ENCODE peak calls at places on chromosome 17, in six cellular contexts. J is breast epithelium, C is GM12865, R is brain microvascular endothelial cell, V is heart left ventricle, D is tibial nerve. Y is an unnamed sample.
A peak's percentile ranks its signal among the peaks of the same experiment; 100 is the strongest.

GRCh38 chr17:71118039-71118438 is 948.7 kb downstream of the KCNJ2 start:
- DNase-seq in J (no peak), C (peak; percentile 2), R (no peak), V (no peak), D (no peak), Y (no peak)

GRCh38 chr17:56269509-56269908 is 116.2 kb downstream of the ANKFN1 start:
- DNase-seq in J (no peak), C (no peak), R (no peak), V (no peak), D (no peak), Y (no peak)

GRCh38 chr17:65050438-65050837 is 6.1 kb downstream of the GNA13 start:
- DNase-seq in J (no peak), C (no peak), R (no peak), V (no peak), D (no peak), Y (no peak)

GRCh38 chr17:19370493-19370960 is 7.8 kb upstream of the MAPK7 start:
- DNase-seq in J (peak; percentile 48), C (peak; percentile 78), R (no peak), V (peak; percentile 83), D (no peak), Y (no peak)

GRCh38 chr17:71709271-71709670 is 411.5 kb upstream of the SOX9 start:
- DNase-seq in J (no peak), C (no peak), R (no peak), V (no peak), D (no peak), Y (no peak)

GRCh38 chr17:40528692-40529417 is 27.4 kb upstream of the TNS4 start:
- DNase-seq in J (peak; percentile 5), C (no peak), R (no peak), V (no peak), D (no peak), Y (no peak)

GRCh38 chr17:68204736-68205135 is 43.1 kb upstream of the AMZ2 start:
- DNase-seq in J (no peak), C (no peak), R (no peak), V (no peak), D (no peak), Y (no peak)

GRCh38 chr17:31559647-31560501 is 168.4 kb downstream of the RAB11FIP4 start:
- DNase-seq in J (peak; percentile 56), C (no peak), R (peak; percentile 9), V (no peak), D (no peak), Y (no peak)

GRCh38 chr17:17971431-17972125 is 622 bp downstream of the TOM1L2 start:
- DNase-seq in J (no peak), C (peak; percentile 10), R (no peak), V (peak; percentile 69), D (peak; percentile 13), Y (no peak)

GRCh38 chr17:60863892-60864673 is 186.4 kb downstream of the BCAS3 start:
- DNase-seq in J (no peak), C (peak; percentile 34), R (no peak), V (no peak), D (no peak), Y (no peak)

GRCh38 chr17:4477286-4477791 is 21.3 kb upstream of the SPNS2 start:
- DNase-seq in J (no peak), C (no peak), R (no peak), V (no peak), D (no peak), Y (no peak)

GRCh38 chr17:81396278-81396721 is 1.0 kb downstream of the BAHCC1 start:
- DNase-seq in J (no peak), C (no peak), R (no peak), V (no peak), D (no peak), Y (no peak)

GRCh38 chr17:81398170-81398854 is 3.1 kb downstream of the BAHCC1 start:
- DNase-seq in J (no peak), C (no peak), R (no peak), V (peak; percentile 61), D (no peak), Y (no peak)

GRCh38 chr17:81398855-81399451 is 3.7 kb downstream of the BAHCC1 start:
- DNase-seq in J (no peak), C (no peak), R (no peak), V (no peak), D (no peak), Y (no peak)

GRCh38 chr17:81396722-81397313 is 1.6 kb downstream of the BAHCC1 start:
- DNase-seq in J (no peak), C (no peak), R (no peak), V (peak; percentile 68), D (no peak), Y (no peak)

GRCh38 chr17:81397314-81398169 is 2.3 kb downstream of the BAHCC1 start:
- DNase-seq in J (no peak), C (no peak), R (no peak), V (no peak), D (no peak), Y (no peak)
- TF ChIP-seq CTCF in J (peak; percentile 24), C (no peak), R (peak; percentile 31), V (no peak), D (peak; percentile 50), Y (no peak)

GRCh38 chr17:58488428-58488890 is 251 bp upstream of the HSF5 start:
- DNase-seq in J (no peak), C (no peak), R (no peak), V (no peak), D (no peak), Y (no peak)
- H3K4me3 ChIP-seq in J (no peak overlapping the region), C (no peak overlapping the region), R (no peak overlapping the region), V (no peak overlapping the region), D (no peak overlapping the region), Y (no peak overlapping the region)

GRCh38 chr17:82767041-82767754 is 15.3 kb downstream of the TBCD start:
- DNase-seq in J (no peak), C (peak; percentile 55), R (peak; percentile 22), V (peak; percentile 65), D (peak; percentile 58), Y (no peak)
- TF ChIP-seq CTCF in J (peak; percentile 33), C (peak; percentile 49), R (peak; percentile 75), V (peak; percentile 50), D (peak; percentile 49), Y (peak; percentile 69)

GRCh38 chr17:42273474-42274272 is 2.5 kb downstream of the STAT5B start:
- DNase-seq in J (no peak), C (no peak), R (no peak), V (no peak), D (no peak), Y (no peak)

GRCh38 chr17:42272576-42272975 is 3.6 kb downstream of the STAT5B start:
- DNase-seq in J (no peak), C (no peak), R (no peak), V (no peak), D (no peak), Y (no peak)

GRCh38 chr17:42270596-42270995 is 5.6 kb downstream of the STAT5B start:
- DNase-seq in J (no peak), C (no peak), R (no peak), V (no peak), D (no peak), Y (no peak)

GRCh38 chr17:42271277-42271922 is 4.8 kb downstream of the STAT5B start:
- DNase-seq in J (no peak), C (no peak), R (no peak), V (no peak), D (no peak), Y (no peak)

DNA sequence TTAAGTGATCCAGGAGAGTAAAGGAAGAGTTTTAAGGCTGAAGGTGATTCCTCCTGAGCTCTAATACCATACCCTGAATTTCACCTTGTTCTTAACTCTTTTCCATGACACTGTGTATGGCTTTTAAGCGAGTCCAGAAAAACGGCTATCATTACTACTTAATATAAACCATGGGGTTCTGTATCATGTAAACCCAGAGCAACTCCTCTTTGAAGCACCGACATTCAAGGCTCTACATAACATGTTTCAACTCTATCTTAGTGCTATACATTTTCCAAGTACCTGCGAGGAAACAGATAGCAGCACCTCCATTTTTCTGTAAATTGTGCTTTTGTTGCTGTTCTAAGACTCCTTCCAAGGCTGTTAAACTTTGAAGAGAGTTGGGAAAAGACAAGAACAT is 4.0 kb downstream of the STAT5B start:
- DNase-seq in J (no peak), C (no peak), R (no peak), V (no peak), D (no peak), Y (no peak)
- H3K4me3 ChIP-seq in J (no peak overlapping the region), C (no peak overlapping the region), R (no peak overlapping the region), V (no peak overlapping the region), D (no peak overlapping the region), Y (no peak overlapping the region)

GRCh38 chr17:82933006-82933310 is 93.1 kb upstream of the ZNF750 start:
- DNase-seq in J (peak; percentile 41), C (no peak), R (no peak), V (no peak), D (no peak), Y (no peak)

GRCh38 chr17:82931696-82932060 is 91.9 kb upstream of the ZNF750 start:
- DNase-seq in J (peak; percentile 65), C (no peak), R (peak; percentile 96), V (peak; percentile 83), D (peak; percentile 87), Y (no peak)

GRCh38 chr17:82932146-82933005 is 92.6 kb upstream of the ZNF750 start:
- DNase-seq in J (peak; percentile 39), C (no peak), R (peak; percentile 67), V (no peak), D (no peak), Y (no peak)

GRCh38 chr17:82935944-82936767 is 96.3 kb upstream of the ZNF750 start:
- DNase-seq in J (peak; percentile 38), C (no peak), R (no peak), V (no peak), D (no peak), Y (no peak)

DNA sequence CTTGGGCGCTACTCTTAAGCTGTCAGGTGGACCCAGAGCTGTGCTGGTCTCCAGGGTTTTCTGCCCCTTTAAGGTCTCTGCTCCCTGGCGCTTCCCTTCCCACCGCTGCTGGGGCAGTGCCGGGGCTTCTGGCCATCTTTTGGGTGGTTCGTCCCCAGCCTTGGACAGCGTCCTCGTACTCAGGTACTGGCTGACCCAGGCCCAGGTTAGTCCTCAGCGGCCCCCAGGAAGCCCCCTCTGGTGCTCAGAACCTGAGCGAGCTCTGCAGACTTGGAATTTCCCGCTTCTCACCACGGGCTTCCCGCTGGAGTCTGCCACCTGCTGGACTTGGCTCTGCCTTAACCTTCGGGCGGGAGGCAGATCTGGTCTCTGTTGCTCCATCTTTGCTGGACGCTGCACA is 94.1 kb upstream of the ZNF750 start:
- DNase-seq in J (no peak), C (no peak), R (no peak), V (no peak), D (no peak), Y (no peak)
- TF ChIP-seq CTCF in J (no peak), C (no peak), R (peak; percentile 20), V (no peak), D (no peak), Y (peak; percentile 26)

DNA sequence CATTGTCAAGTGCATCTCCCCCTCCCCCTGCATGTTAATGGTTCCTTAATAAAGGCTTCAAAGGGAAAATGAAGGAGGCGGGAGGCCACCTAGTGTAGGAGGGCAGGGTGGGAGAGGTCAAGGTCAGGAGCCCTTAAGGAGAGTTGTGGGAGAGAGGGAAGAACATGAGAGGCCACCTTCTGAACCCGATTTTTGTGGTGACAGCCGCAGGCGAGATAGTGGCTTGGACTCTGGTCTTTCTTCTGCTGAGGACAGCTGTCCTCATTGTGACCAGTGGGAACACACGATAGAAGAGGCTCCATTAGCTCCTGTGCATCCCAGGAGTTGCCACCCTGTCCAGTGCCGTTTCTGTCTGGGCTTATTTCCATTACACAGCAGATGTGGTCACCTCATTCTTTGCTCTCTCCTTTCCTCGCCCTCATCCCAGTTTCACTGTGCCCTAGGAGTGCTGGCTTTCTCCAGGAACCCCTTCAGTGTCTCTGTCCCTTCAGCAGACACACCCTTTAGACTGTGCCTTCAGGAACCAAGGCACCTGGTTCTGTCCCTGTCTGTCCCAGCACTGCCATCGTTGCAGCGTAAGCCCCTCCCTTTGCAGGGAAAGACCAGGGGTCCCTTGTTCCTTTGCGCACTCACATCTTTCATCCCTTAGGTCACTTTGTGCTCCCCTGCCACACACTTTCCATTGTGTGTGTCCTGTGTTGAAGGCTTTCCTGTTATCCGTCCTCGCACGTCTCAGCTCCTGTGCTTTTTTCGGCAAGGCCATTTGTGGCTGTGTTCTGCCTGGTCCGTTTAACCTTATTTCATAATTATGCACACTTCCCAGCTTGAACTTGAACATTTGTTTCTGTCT is 7.6 kb downstream of the SEC14L1 start:
- DNase-seq in J (no peak), C (no peak), R (no peak), V (no peak), D (no peak), Y (no peak)
- H3K4me3 ChIP-seq in J (peak overlapping the region; percentile 19), C (no peak overlapping the region), R (no peak overlapping the region), V (peak overlapping the region; percentile 10), D (no peak overlapping the region), Y (no peak overlapping the region)